ENCODE peak calls at places on chromosomes 1 and 21, in four cellular contexts. H is GM12878, T is K562, F is HL-60. X is an unnamed sample.

GRCh38 chr1:81598623-81599022 is 202.1 kb upstream of the ADGRL2 start:
- DNase-seq in H (peak), T (no peak), F (no peak), X (no peak)

GRCh38 chr1:98557808-98558390 is 103.6 kb upstream of the SNX7 start:
- DNase-seq in H (no peak), T (no peak), F (no peak), X (no peak)

GRCh38 chr1:200226268-200226968 is 183.4 kb downstream of the ZNF281 start:
- DNase-seq in H (no peak), T (peak), F (no peak), X (no peak)

GRCh38 chr1:3021801-3022401 is 634 bp downstream of the ACTRT2 start:
- DNase-seq in H (no peak), T (no peak), F (no peak), X (no peak)

GRCh38 chr21:42222386-42222785 is 3.4 kb downstream of the ABCG1 start:
- DNase-seq in H (no peak), T (no peak), F (no peak), X (no peak)

GRCh38 chr21:45361033-45361997 is 43.6 kb upstream of the COL18A1 start:
- DNase-seq in H (no peak), T (no peak), F (no peak), X (no peak)

GRCh38 chr1:236501093-236501492 is 22.7 kb upstream of the LGALS8 start:
- DNase-seq in H (no peak), T (no peak), F (no peak), X (no peak)

GRCh38 chr1:40014812-40015594 is 25.5 kb upstream of the CAP1 start:
- DNase-seq in H (no peak), T (no peak), F (no peak), X (no peak)

GRCh38 chr1:32983039-32983438 is 18.4 kb upstream of the RNF19B start:
- DNase-seq in H (no peak), T (no peak), F (no peak), X (no peak)

GRCh38 chr1:154402409-154402921 is 2.7 kb upstream of the IL6R start:
- DNase-seq in H (no peak), T (no peak), F (no peak), X (no peak)

GRCh38 chr1:164720329-164721036 is 161.5 kb downstream of the PBX1 start:
- DNase-seq in H (no peak), T (no peak), F (peak), X (no peak)

GRCh38 chr1:39917825-39918224 is 16.1 kb upstream of the MYCL start:
- DNase-seq in H (no peak), T (no peak), F (no peak), X (no peak)

GRCh38 chr1:11519629-11520031 is 40.7 kb downstream of the DISP3 start:
- DNase-seq in H (no peak), T (no peak), F (no peak), X (no peak)

GRCh38 chr1:19384113-19384512 is 72.0 kb downstream of the SLC66A1 start:
- DNase-seq in H (no peak), T (peak), F (no peak), X (no peak)

GRCh38 chr1:78254517-78254916 is 208.8 kb downstream of the GIPC2 start:
- DNase-seq in H (no peak), T (no peak), F (no peak), X (no peak)

GRCh38 chr1:153032677-153033308 is 1.8 kb downstream of the SPRR1B start:
- DNase-seq in H (no peak), T (no peak), F (no peak), X (no peak)

GRCh38 chr1:24724345-24725208 is 20.7 kb upstream of the CLIC4 start:
- DNase-seq in H (no peak), T (peak), F (no peak), X (no peak)

GRCh38 chr1:3283849-3284248 is 170.6 kb upstream of the ARHGEF16 start:
- DNase-seq in H (no peak), T (peak), F (no peak), X (peak)

GRCh38 chr1:167856711-167857418 is 57.1 kb downstream of the ADCY10 start:
- DNase-seq in H (no peak), T (no peak), F (no peak), X (no peak)

GRCh38 chr1:167861664-167862381 is 52.1 kb downstream of the ADCY10 start:
- DNase-seq in H (no peak), T (no peak), F (no peak), X (no peak)

GRCh38 chr1:167863921-167864279 is 50.0 kb downstream of the ADCY10 start:
- DNase-seq in H (no peak), T (no peak), F (no peak), X (no peak)

GRCh38 chr1:167862432-167863076 is 51.4 kb downstream of the ADCY10 start:
- DNase-seq in H (no peak), T (no peak), F (no peak), X (no peak)

DNA sequence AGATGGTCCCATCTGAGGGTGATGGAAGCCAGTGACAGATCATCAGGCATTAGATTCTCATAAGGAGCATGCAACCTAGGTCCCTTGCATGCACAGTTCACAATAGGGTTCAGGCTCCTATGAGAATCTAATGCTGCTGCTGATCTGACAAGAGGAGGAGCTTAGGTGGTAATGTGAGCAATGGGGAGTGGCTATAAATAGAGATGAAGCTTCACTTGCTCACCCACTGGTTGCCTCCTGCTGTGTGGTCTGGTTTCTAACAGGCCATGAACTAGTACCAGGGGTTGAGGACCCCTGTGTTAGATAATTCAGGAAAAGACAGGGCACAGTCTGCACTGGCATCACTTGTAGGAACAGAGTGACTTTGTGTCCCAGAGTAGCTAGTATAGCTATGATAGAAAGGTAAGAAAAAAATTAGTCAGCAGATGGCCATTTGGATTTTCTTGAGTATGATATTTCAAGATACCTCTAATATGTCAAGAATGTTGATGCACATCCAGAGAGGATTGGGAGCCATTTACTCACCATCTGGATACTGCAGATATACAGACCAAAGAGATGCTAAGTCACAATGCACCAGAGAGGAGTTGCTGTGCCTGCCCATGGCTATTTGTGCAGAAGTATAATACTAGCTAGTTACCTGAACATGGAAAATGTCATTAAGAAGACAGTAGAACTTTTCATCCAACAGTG is 53.6 kb downstream of the ADCY10 start:
- DNase-seq in H (no peak), T (no peak), F (no peak), X (no peak)
- TF ChIP-seq SPI1 in H (no peak), T (no peak), F (no peak), X (no peak)

DNA sequence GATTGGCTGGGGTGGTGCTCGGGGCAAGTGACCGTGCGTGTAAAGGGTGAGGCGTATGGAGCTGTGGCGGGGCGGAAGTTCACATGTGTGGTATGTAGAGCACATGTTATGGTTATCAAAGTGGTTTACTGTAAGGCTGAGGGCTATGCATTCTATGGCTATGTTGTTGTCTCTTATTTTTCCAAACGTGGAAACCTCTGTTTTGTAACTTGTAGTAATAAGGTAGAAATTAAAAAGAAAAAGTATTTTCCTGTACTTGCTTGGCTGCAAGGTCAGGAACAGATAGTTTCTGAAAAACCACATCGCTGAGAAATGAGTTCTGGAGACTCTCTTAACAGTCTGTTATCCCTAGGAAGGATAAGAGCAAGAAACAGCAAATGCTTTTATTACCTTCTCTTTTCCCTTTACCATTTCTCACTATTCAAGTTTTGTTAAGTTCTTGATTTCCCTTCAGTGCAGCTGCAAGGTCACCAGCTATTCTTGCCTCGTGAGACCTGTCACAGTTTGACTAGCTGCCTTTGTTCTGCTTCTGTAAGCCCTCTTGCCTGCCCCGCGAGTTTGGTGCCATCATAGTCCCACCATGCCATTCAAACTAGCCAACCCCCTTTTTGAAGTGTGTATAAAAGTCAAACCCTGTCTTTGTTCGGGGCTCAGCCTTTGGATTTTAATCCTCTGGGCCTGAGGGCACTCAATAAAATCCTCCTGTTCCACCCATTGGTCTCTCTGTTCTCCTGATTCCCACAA is 9.5 kb downstream of the RNU1-2 start:
- DNase-seq in H (peak), T (peak), F (no peak), X (no peak)
- TF ChIP-seq SPI1 in H (no peak), T (peak), F (no peak), X (no peak)

GRCh38 chr1:156566436-156566835 is 5.9 kb downstream of the IQGAP3 start:
- DNase-seq in H (no peak), T (no peak), F (no peak), X (no peak)
- TF ChIP-seq SPI1 in H (no peak), T (no peak), F (no peak), X (no peak)

DNA sequence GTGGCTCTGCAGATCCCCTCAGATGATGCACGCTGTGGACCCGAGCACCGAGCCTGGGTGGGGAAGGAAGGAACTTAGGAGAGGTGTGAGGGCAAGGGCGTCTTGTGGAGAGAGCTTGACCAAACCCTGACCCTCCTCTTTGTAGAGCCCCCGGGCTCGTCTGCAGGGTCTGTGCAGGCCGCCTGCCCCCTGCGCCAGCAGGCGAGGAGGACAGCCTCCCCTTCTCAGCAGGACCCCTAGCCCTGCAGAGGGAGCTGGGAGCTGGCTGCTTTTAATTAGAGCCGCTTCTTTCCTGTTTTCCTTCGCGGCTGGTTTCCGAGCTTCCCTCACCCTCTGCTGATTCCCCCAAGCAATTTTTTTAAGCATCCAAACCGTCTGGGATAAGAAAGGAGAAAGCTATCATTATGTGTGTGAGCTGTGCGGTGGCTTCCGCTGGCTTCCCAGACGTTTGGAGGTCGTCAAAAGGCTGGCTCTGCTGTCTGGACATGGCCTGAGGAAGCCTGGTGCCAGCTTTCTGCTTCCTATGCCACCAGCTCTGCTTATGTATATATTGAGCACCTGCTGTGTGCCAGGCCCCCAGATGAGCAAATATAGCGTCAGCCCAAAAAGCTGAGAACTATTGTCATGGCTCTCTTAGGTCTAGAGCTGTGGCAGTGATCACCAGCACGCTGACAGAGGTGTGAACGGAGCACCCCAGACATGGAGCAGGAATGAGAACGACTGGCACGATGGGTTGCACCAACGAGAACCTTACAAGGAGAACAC is 160.2 kb upstream of the IRF2BP2 start:
- DNase-seq in H (no peak), T (no peak), F (no peak), X (no peak)
- TF ChIP-seq SPI1 in H (no peak), T (no peak), F (no peak), X (no peak)

GRCh38 chr1:22347854-22348760 is 103.5 kb upstream of the ZBTB40 start:
- DNase-seq in H (no peak), T (no peak), F (no peak), X (no peak)
- TF ChIP-seq SPI1 in H (no peak), T (no peak), F (no peak), X (no peak)

GRCh38 chr21:31181089-31181757 is 142.9 kb upstream of the KRTAP19-8 start:
- DNase-seq in H (no peak), T (no peak), F (no peak), X (no peak)
- TF ChIP-seq SPI1 in H (no peak), T (no peak), F (no peak), X (no peak)

DNA sequence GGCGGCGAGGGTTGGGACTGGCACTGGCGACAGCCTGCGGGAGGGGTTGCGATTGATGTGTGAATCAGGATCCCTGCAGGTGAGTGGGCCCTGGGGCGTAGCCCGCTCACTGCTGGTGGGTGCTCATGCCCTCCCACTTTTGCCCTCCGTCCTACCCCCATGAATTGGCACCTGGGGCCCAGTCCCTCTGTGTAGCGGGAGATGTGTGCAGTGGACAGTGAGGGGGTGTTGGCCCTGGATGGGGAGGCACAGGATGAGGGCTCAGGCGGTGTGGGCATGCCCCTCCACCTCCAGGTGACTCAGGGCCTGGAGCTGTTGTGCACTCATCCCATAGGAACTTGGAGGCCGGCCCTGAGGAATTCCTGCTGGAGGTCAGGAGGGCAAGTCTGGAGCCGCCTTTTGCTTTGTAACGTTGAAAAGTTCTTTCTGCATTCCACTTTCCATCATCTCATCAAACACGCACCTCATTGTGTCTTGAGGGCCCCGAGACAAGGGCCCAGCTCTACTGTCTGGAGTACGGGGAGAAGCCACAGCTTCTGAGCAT is 3.0 kb downstream of the PEAR1 start:
- DNase-seq in H (no peak), T (no peak), F (no peak), X (no peak)
- TF ChIP-seq SPI1 in H (no peak), T (no peak), F (no peak), X (no peak)

GRCh38 chr1:53326088-53326597 is 1.7 kb downstream of the LRP8 start:
- DNase-seq in H (peak), T (peak), F (peak), X (peak)

GRCh38 chr1:53324728-53325297 is 3.1 kb downstream of the LRP8 start:
- DNase-seq in H (no peak), T (no peak), F (no peak), X (no peak)

GRCh38 chr1:53325326-53326087 is 2.4 kb downstream of the LRP8 start:
- DNase-seq in H (no peak), T (no peak), F (no peak), X (no peak)

GRCh38 chr1:53323316-53323715 is 4.6 kb downstream of the LRP8 start:
- DNase-seq in H (no peak), T (no peak), F (no peak), X (no peak)

DNA sequence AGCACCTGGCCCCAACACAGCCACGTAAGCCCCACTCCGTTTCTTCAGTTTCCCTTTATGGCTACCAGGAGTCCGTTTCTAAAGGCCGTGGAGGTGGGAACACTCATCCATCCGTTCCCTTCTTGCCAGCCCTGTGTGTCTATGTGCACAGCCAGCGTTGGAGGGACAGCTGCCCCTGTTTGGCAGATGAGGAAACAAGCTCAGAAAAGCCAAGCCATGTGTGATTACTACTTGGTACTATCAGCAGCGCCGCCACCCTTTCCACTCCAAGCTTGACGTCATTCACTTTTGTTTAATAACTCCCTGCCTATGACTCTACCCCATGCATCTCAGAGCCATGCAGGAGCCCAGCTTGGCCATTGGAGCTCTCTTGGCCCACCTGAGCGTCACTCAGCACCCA is 3.5 kb downstream of the LRP8 start:
- DNase-seq in H (no peak), T (no peak), F (no peak), X (no peak)
- TF ChIP-seq SPI1 in H (no peak), T (no peak), F (no peak), X (no peak)